ENCODE peak calls at places on chromosome 13, in seven cellular contexts. O is uterus; S is stomach; U is PC-3; Y is cardiac muscle cell; T is colonic mucosa; C is CD4-positive, alpha-beta T cell. B is an unnamed sample.

GRCh38 chr13:112796190-112796915 is 106.5 kb downstream of the ATP11A start:
- DNase-seq in O (no peak), S (peak), U (no peak), Y (no peak), T (no peak), C (no peak), B (no peak)

GRCh38 chr13:105213512-105213911 is 1322.0 kb downstream of the EFNB2 start:
- DNase-seq in O (no peak), S (no peak), U (no peak), Y (peak), T (no peak), C (no peak), B (no peak)

GRCh38 chr13:80957019-80957650 is 616.2 kb upstream of the SPRY2 start:
- DNase-seq in O (no peak), S (no peak), U (no peak), Y (no peak), T (no peak), C (no peak), B (no peak)

GRCh38 chr13:48356750-48357149 is 53.2 kb downstream of the RB1 start:
- DNase-seq in O (no peak), S (no peak), U (no peak), Y (no peak), T (no peak), C (no peak), B (no peak)

GRCh38 chr13:33057019-33057785 is 41.0 kb downstream of the KL start:
- DNase-seq in O (no peak), S (no peak), U (peak), Y (peak), T (no peak), C (no peak), B (no peak)

GRCh38 chr13:65990684-65991083 is 1239.5 kb downstream of the PCDH9 start:
- DNase-seq in O (no peak), S (no peak), U (no peak), Y (no peak), T (no peak), C (no peak), B (no peak)

GRCh38 chr13:66405908-66406802 is 824.0 kb downstream of the PCDH9 start:
- DNase-seq in O (no peak), S (no peak), U (peak), Y (peak), T (no peak), C (no peak), B (peak)

GRCh38 chr13:89900104-89900760 is 1447.3 kb upstream of the MIR17HG start:
- DNase-seq in O (no peak), S (no peak), U (no peak), Y (no peak), T (no peak), C (no peak), B (peak)

GRCh38 chr13:70253411-70253810 is 145.2 kb upstream of the KLHL1 start:
- DNase-seq in O (no peak), S (no peak), U (peak), Y (no peak), T (no peak), C (no peak), B (no peak)

GRCh38 chr13:32682740-32683139 is 96.5 kb downstream of the PDS5B start:
- DNase-seq in O (no peak), S (no peak), U (no peak), Y (no peak), T (no peak), C (no peak), B (no peak)

GRCh38 chr13:46905249-46905648 is 8.4 kb upstream of the HTR2A start:
- DNase-seq in O (no peak), S (no peak), U (peak), Y (peak), T (no peak), C (no peak), B (no peak)

GRCh38 chr13:39245688-39246087 is 207.4 kb downstream of the NHLRC3 start:
- DNase-seq in O (no peak), S (no peak), U (no peak), Y (no peak), T (no peak), C (no peak), B (peak)

GRCh38 chr13:75959861-75960481 is 323.8 kb downstream of the LMO7 start:
- DNase-seq in O (no peak), S (no peak), U (no peak), Y (no peak), T (no peak), C (no peak), B (no peak)

GRCh38 chr13:34941835-34942731 is at the start of gene NBEA:
- DNase-seq in O (peak), S (peak), U (peak), Y (peak), T (peak), C (peak), B (peak)
- H3K27ac ChIP-seq in O (peak), S (peak), U (no peak), Y (peak), T (peak), C (no peak), B (no peak)

GRCh38 chr13:59176775-59177174 is 987.0 kb downstream of the DIAPH3 start:
- DNase-seq in O (no peak), S (no peak), U (peak), Y (no peak), T (no peak), C (no peak), B (no peak)
- TF ChIP-seq CTCF in O (no peak), S (no peak), U (peak), Y (no peak), T (no peak), C (no peak), B (no peak)

GRCh38 chr13:50809133-50810090 is 34.1 kb downstream of the DLEU7 start:
- DNase-seq in O (no peak), S (no peak), U (no peak), Y (no peak), T (no peak), C (no peak), B (no peak)
- H3K27ac ChIP-seq in O (no peak), S (no peak), U (no peak), Y (no peak), T (no peak), C (no peak), B (no peak)

DNA sequence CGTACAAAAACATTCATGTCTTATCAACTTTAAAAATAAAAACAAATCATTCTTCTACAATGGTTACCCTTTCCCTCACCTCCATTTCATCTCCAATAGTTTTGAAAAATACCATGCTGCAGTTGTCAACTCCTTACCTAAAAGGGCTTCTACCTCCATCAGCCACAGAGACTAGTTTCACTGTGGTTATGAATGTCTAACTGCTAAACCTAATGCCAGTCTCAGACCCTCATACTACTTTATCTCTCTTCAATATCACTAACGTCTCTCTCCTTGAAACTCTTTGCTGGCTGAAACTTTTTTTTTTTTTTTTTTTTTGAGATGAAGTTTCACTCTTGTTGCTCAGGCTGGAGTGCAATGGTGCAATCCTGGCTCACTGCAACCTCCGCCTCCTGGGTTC is 27.1 kb downstream of the LNX2 start:
- DNase-seq in O (no peak), S (no peak), U (no peak), Y (no peak), T (no peak), C (no peak), B (no peak)
- TF ChIP-seq CTCF in O (no peak), S (no peak), U (no peak), Y (no peak), T (no peak), C (no peak), B (no peak)

GRCh38 chr13:99419591-99420243 is 81.6 kb upstream of the TM9SF2 start:
- DNase-seq in O (no peak), S (peak), U (no peak), Y (no peak), T (no peak), C (no peak), B (no peak)
- H3K27ac ChIP-seq in O (no peak), S (no peak), U (no peak), Y (no peak), T (no peak), C (peak), B (no peak)

GRCh38 chr13:21671793-21672680 is 1.2 kb downstream of the FGF9 start:
- DNase-seq in O (no peak), S (no peak), U (no peak), Y (no peak), T (no peak), C (no peak), B (no peak)

GRCh38 chr13:21670883-21671792 is at the start of gene FGF9:
- DNase-seq in O (peak), S (peak), U (peak), Y (peak), T (peak), C (peak), B (peak)

GRCh38 chr13:21672811-21673591 is 2.1 kb downstream of the FGF9 start:
- DNase-seq in O (no peak), S (no peak), U (no peak), Y (no peak), T (peak), C (no peak), B (no peak)

GRCh38 chr13:21668665-21669599 is 1.9 kb upstream of the FGF9 start:
- DNase-seq in O (no peak), S (no peak), U (no peak), Y (peak), T (peak), C (peak), B (no peak)

DNA sequence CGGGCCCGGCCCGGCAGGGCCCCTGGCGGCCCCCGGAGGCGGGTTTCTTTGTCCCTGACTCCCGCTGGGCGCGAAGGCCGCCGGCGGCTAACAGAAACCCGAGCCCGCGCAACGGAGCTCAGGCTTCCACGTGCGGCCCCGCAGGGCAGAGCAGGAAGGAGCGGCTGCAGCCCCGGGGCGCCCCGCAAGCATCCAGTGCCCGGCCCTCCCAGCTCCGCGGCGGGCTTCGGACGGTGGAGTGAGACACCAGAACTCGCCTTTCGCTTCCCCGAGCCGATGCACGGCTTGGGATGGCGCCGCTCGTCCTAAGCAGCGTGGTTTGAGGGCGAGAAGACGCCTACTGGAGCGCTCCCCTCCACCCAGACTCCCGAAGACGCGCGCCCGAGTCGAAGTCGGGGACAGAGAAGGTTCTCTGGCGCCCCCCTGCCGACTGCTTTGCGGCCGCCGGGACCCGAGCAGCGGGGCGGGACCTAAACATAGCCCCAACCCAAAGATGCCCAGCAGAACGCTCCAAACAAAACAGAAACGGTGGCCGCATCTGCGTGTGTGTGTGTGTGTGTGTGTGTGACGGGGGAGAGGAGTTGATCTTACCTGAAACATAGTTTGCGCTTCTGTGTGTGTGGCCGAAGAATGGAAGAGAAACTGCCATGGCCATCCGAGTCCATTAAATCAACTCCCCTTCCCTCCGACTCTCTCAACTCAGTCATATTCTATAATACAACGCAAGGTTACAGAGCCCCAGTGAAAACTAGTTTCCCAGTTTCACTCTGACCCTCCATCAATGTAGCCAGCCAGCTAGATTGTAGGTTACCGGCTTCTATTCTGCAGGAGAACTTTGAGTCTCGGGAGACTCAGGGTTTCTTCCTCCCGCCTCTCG is 629 bp upstream of the FGF9 start:
- DNase-seq in O (peak), S (peak), U (no peak), Y (peak), T (peak), C (peak), B (peak)
- TF ChIP-seq CTCF in O (no peak), S (no peak), U (no peak), Y (peak), T (no peak), C (no peak), B (peak)

GRCh38 chr13:110374644-110375370 is 67.7 kb downstream of the COL4A2 start:
- DNase-seq in O (no peak), S (no peak), U (no peak), Y (no peak), T (no peak), C (no peak), B (no peak)

GRCh38 chr13:110376120-110376519 is 69.0 kb downstream of the COL4A2 start:
- DNase-seq in O (no peak), S (no peak), U (no peak), Y (no peak), T (no peak), C (no peak), B (no peak)

GRCh38 chr13:110371550-110372465 is 64.7 kb downstream of the COL4A2 start:
- DNase-seq in O (peak), S (no peak), U (no peak), Y (peak), T (no peak), C (no peak), B (no peak)

GRCh38 chr13:110372676-110373075 is 65.6 kb downstream of the COL4A2 start:
- DNase-seq in O (no peak), S (no peak), U (no peak), Y (no peak), T (no peak), C (no peak), B (no peak)

DNA sequence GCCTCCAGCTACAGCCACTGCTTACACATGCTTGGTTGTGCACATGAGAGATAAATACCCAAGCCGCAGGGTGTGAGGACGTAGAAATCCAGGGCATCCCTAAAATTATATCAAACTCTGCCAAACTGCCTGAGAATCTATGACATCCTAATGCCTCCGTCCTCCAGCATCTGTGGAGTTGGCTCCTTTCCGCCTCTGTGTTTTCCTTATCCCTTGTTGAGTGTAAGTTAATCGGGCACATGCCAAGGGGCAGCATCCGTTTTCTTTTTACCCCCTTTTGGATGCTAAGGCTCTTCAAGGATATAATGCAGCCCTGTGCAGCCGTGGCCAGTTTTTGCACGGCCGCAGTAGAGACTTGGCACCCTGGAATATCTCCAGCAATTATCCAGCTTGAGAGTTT is 66.5 kb downstream of the COL4A2 start:
- DNase-seq in O (no peak), S (no peak), U (no peak), Y (no peak), T (no peak), C (no peak), B (no peak)
- H3K27ac ChIP-seq in O (peak), S (no peak), U (no peak), Y (no peak), T (no peak), C (no peak), B (no peak)

GRCh38 chr13:24747248-24748151 is 16.5 kb upstream of the RNF17 start:
- DNase-seq in O (no peak), S (no peak), U (no peak), Y (peak), T (no peak), C (no peak), B (no peak)

GRCh38 chr13:24744247-24744646 is 19.7 kb upstream of the RNF17 start:
- DNase-seq in O (no peak), S (no peak), U (no peak), Y (no peak), T (no peak), C (no peak), B (no peak)

GRCh38 chr13:24745516-24745860 is 18.5 kb upstream of the RNF17 start:
- DNase-seq in O (no peak), S (no peak), U (no peak), Y (no peak), T (no peak), C (no peak), B (no peak)

GRCh38 chr13:24745861-24746617 is 17.9 kb upstream of the RNF17 start:
- DNase-seq in O (no peak), S (no peak), U (no peak), Y (no peak), T (no peak), C (no peak), B (no peak)

GRCh38 chr13:24746618-24747247 is 17.2 kb upstream of the RNF17 start:
- DNase-seq in O (no peak), S (no peak), U (no peak), Y (peak), T (no peak), C (no peak), B (no peak)
- TF ChIP-seq CTCF in O (no peak), S (no peak), U (no peak), Y (peak), T (no peak), C (no peak), B (no peak)

B was measured in RWPE1.